ENCODE peak calls at places on chromosomes 4 and X, in eight cellular contexts. One of them, this sample, is unnamed.

GRCh38 chrX:48918644-48919340 is at the start of gene PIM2:
- DNase-seq in activated CD8-positive, alpha-beta memory T cell treated with anti-CD3 and anti-CD28 coated beads, Interleukin-2, amount 50 U/mL, for 48 hours: peak
- DNase-seq in suprapubic skin: peak
- DNase-seq in astrocyte of the spinal cord: peak
- DNase-seq in stromal cell of bone marrow: no peak
- DNase-seq in M059J: peak
- DNase-seq in C1 segment of cervical spinal cord: peak
- DNase-seq in HS-5: peak
- DNase-seq in this sample: no peak

GRCh38 chr4:146477054-146477453 is 44.7 kb downstream of the SLC10A7 start:
- DNase-seq in activated CD8-positive, alpha-beta memory T cell treated with anti-CD3 and anti-CD28 coated beads, Interleukin-2, amount 50 U/mL, for 48 hours: no peak
- DNase-seq in suprapubic skin: no peak
- DNase-seq in astrocyte of the spinal cord: peak
- DNase-seq in stromal cell of bone marrow: no peak
- DNase-seq in M059J: peak
- DNase-seq in C1 segment of cervical spinal cord: no peak
- DNase-seq in HS-5: no peak
- DNase-seq in this sample: peak

GRCh38 chr4:10589808-10590207 is 94.8 kb downstream of the CLNK start:
- DNase-seq in activated CD8-positive, alpha-beta memory T cell treated with anti-CD3 and anti-CD28 coated beads, Interleukin-2, amount 50 U/mL, for 48 hours: no peak
- DNase-seq in suprapubic skin: no peak
- DNase-seq in astrocyte of the spinal cord: no peak
- DNase-seq in stromal cell of bone marrow: no peak
- DNase-seq in M059J: no peak
- DNase-seq in C1 segment of cervical spinal cord: no peak
- DNase-seq in HS-5: no peak
- DNase-seq in this sample: no peak

GRCh38 chrX:105701310-105702052 is 120.9 kb upstream of the NRK start:
- DNase-seq in activated CD8-positive, alpha-beta memory T cell treated with anti-CD3 and anti-CD28 coated beads, Interleukin-2, amount 50 U/mL, for 48 hours: no peak
- DNase-seq in suprapubic skin: no peak
- DNase-seq in astrocyte of the spinal cord: peak
- DNase-seq in stromal cell of bone marrow: no peak
- DNase-seq in M059J: no peak
- DNase-seq in C1 segment of cervical spinal cord: no peak
- DNase-seq in HS-5: no peak
- DNase-seq in this sample: no peak

GRCh38 chrX:153924149-153924861 is 1.8 kb downstream of the ARHGAP4 start:
- DNase-seq in activated CD8-positive, alpha-beta memory T cell treated with anti-CD3 and anti-CD28 coated beads, Interleukin-2, amount 50 U/mL, for 48 hours: peak
- DNase-seq in suprapubic skin: no peak
- DNase-seq in astrocyte of the spinal cord: peak
- DNase-seq in stromal cell of bone marrow: no peak
- DNase-seq in M059J: peak
- DNase-seq in C1 segment of cervical spinal cord: no peak
- DNase-seq in HS-5: no peak
- DNase-seq in this sample: no peak

GRCh38 chrX:29065477-29065876 is 478.2 kb downstream of the IL1RAPL1 start:
- DNase-seq in activated CD8-positive, alpha-beta memory T cell treated with anti-CD3 and anti-CD28 coated beads, Interleukin-2, amount 50 U/mL, for 48 hours: no peak
- DNase-seq in suprapubic skin: no peak
- DNase-seq in astrocyte of the spinal cord: no peak
- DNase-seq in stromal cell of bone marrow: no peak
- DNase-seq in M059J: no peak
- DNase-seq in C1 segment of cervical spinal cord: no peak
- DNase-seq in HS-5: no peak
- DNase-seq in this sample: no peak

GRCh38 chr4:1720163-1720983 is 750 bp downstream of the TMEM129 start:
- DNase-seq in activated CD8-positive, alpha-beta memory T cell treated with anti-CD3 and anti-CD28 coated beads, Interleukin-2, amount 50 U/mL, for 48 hours: peak
- DNase-seq in suprapubic skin: no peak
- DNase-seq in astrocyte of the spinal cord: peak
- DNase-seq in stromal cell of bone marrow: peak
- DNase-seq in M059J: peak
- DNase-seq in C1 segment of cervical spinal cord: peak
- DNase-seq in HS-5: no peak
- DNase-seq in this sample: no peak

GRCh38 chr4:98484031-98484430 is 174.4 kb downstream of the TSPAN5 start:
- DNase-seq in activated CD8-positive, alpha-beta memory T cell treated with anti-CD3 and anti-CD28 coated beads, Interleukin-2, amount 50 U/mL, for 48 hours: peak
- DNase-seq in suprapubic skin: no peak
- DNase-seq in astrocyte of the spinal cord: peak
- DNase-seq in stromal cell of bone marrow: no peak
- DNase-seq in M059J: peak
- DNase-seq in C1 segment of cervical spinal cord: no peak
- DNase-seq in HS-5: no peak
- DNase-seq in this sample: no peak

GRCh38 chr4:17168571-17168970 is 270.1 kb upstream of the LDB2 start:
- DNase-seq in activated CD8-positive, alpha-beta memory T cell treated with anti-CD3 and anti-CD28 coated beads, Interleukin-2, amount 50 U/mL, for 48 hours: no peak
- DNase-seq in suprapubic skin: no peak
- DNase-seq in astrocyte of the spinal cord: peak
- DNase-seq in stromal cell of bone marrow: peak
- DNase-seq in M059J: peak
- DNase-seq in C1 segment of cervical spinal cord: no peak
- DNase-seq in HS-5: peak
- DNase-seq in this sample: peak

GRCh38 chr4:123014038-123014437 is 91.6 kb upstream of the NUDT6 start:
- DNase-seq in activated CD8-positive, alpha-beta memory T cell treated with anti-CD3 and anti-CD28 coated beads, Interleukin-2, amount 50 U/mL, for 48 hours: no peak
- DNase-seq in suprapubic skin: no peak
- DNase-seq in astrocyte of the spinal cord: no peak
- DNase-seq in stromal cell of bone marrow: no peak
- DNase-seq in M059J: no peak
- DNase-seq in C1 segment of cervical spinal cord: no peak
- DNase-seq in HS-5: no peak
- DNase-seq in this sample: no peak

GRCh38 chr4:82431026-82431745 is 796 bp downstream of the ENOPH1 start:
- DNase-seq in activated CD8-positive, alpha-beta memory T cell treated with anti-CD3 and anti-CD28 coated beads, Interleukin-2, amount 50 U/mL, for 48 hours: peak
- DNase-seq in suprapubic skin: no peak
- DNase-seq in astrocyte of the spinal cord: no peak
- DNase-seq in stromal cell of bone marrow: no peak
- DNase-seq in M059J: no peak
- DNase-seq in C1 segment of cervical spinal cord: no peak
- DNase-seq in HS-5: no peak
- DNase-seq in this sample: no peak

GRCh38 chr4:32189130-32189529 is 1469.0 kb downstream of the PCDH7 start:
- DNase-seq in activated CD8-positive, alpha-beta memory T cell treated with anti-CD3 and anti-CD28 coated beads, Interleukin-2, amount 50 U/mL, for 48 hours: no peak
- DNase-seq in suprapubic skin: no peak
- DNase-seq in astrocyte of the spinal cord: no peak
- DNase-seq in stromal cell of bone marrow: no peak
- DNase-seq in M059J: no peak
- DNase-seq in C1 segment of cervical spinal cord: no peak
- DNase-seq in HS-5: no peak
- DNase-seq in this sample: no peak

GRCh38 chr4:75834772-75835154 is 67.5 kb downstream of the PPEF2 start:
- DNase-seq in activated CD8-positive, alpha-beta memory T cell treated with anti-CD3 and anti-CD28 coated beads, Interleukin-2, amount 50 U/mL, for 48 hours: no peak
- DNase-seq in suprapubic skin: no peak
- DNase-seq in astrocyte of the spinal cord: no peak
- DNase-seq in stromal cell of bone marrow: no peak
- DNase-seq in M059J: no peak
- DNase-seq in C1 segment of cervical spinal cord: no peak
- DNase-seq in HS-5: no peak
- DNase-seq in this sample: no peak

GRCh38 chr4:46442963-46443362 is 53.0 kb upstream of the GABRA2 start:
- DNase-seq in activated CD8-positive, alpha-beta memory T cell treated with anti-CD3 and anti-CD28 coated beads, Interleukin-2, amount 50 U/mL, for 48 hours: no peak
- DNase-seq in suprapubic skin: no peak
- DNase-seq in astrocyte of the spinal cord: no peak
- DNase-seq in stromal cell of bone marrow: no peak
- DNase-seq in M059J: no peak
- DNase-seq in C1 segment of cervical spinal cord: no peak
- DNase-seq in HS-5: no peak
- DNase-seq in this sample: no peak